ENCODE peak calls at places on chromosomes 4 and X, in ten cellular contexts. One of them, this sample, is unnamed.

GRCh38 chr4:163540977-163541376 is 46.5 kb downstream of the TMA16 start:
- DNase-seq in MCF 10A: peak
- DNase-seq in HEK293T: no peak
- DNase-seq in activated gamma-delta T cell treated with Interleukin-2 at 50 U/mL for 16 hours: no peak
- DNase-seq in iPS-NIHi11: no peak
- DNase-seq in NCI-H187 treated with DMSO at 0.1 percent for 48 hours: no peak
- DNase-seq in ureter: no peak
- DNase-seq in RPMI7951: peak
- DNase-seq in psoas muscle: no peak
- DNase-seq in NAMALWA: no peak
- DNase-seq in this sample: no peak

GRCh38 chrX:45781901-45782553 is 581.4 kb upstream of the DIPK2B start:
- DNase-seq in MCF 10A: peak
- DNase-seq in HEK293T: peak
- DNase-seq in activated gamma-delta T cell treated with Interleukin-2 at 50 U/mL for 16 hours: no peak
- DNase-seq in iPS-NIHi11: no peak
- DNase-seq in NCI-H187 treated with DMSO at 0.1 percent for 48 hours: no peak
- DNase-seq in ureter: no peak
- DNase-seq in RPMI7951: peak
- DNase-seq in psoas muscle: no peak
- DNase-seq in NAMALWA: no peak
- DNase-seq in this sample: peak

GRCh38 chr4:53507671-53508286 is 83.5 kb downstream of the LNX1 start:
- DNase-seq in MCF 10A: peak
- DNase-seq in HEK293T: no peak
- DNase-seq in activated gamma-delta T cell treated with Interleukin-2 at 50 U/mL for 16 hours: no peak
- DNase-seq in iPS-NIHi11: no peak
- DNase-seq in NCI-H187 treated with DMSO at 0.1 percent for 48 hours: no peak
- DNase-seq in ureter: no peak
- DNase-seq in RPMI7951: peak
- DNase-seq in psoas muscle: peak
- DNase-seq in NAMALWA: no peak
- DNase-seq in this sample: no peak

GRCh38 chrX:124791492-124792095 is 445.2 kb downstream of the SH2D1A start:
- DNase-seq in MCF 10A: no peak
- DNase-seq in HEK293T: no peak
- DNase-seq in activated gamma-delta T cell treated with Interleukin-2 at 50 U/mL for 16 hours: no peak
- DNase-seq in iPS-NIHi11: no peak
- DNase-seq in NCI-H187 treated with DMSO at 0.1 percent for 48 hours: no peak
- DNase-seq in ureter: no peak
- DNase-seq in RPMI7951: no peak
- DNase-seq in psoas muscle: no peak
- DNase-seq in NAMALWA: no peak
- DNase-seq in this sample: no peak

GRCh38 chr4:181966084-181966483 is 277.1 kb upstream of the TENM3 start:
- DNase-seq in MCF 10A: peak
- DNase-seq in HEK293T: no peak
- DNase-seq in activated gamma-delta T cell treated with Interleukin-2 at 50 U/mL for 16 hours: no peak
- DNase-seq in iPS-NIHi11: no peak
- DNase-seq in NCI-H187 treated with DMSO at 0.1 percent for 48 hours: no peak
- DNase-seq in ureter: no peak
- DNase-seq in RPMI7951: peak
- DNase-seq in psoas muscle: no peak
- DNase-seq in NAMALWA: no peak
- DNase-seq in this sample: no peak

GRCh38 chr4:88600129-88600849 is 8.0 kb downstream of the HERC3 start:
- DNase-seq in MCF 10A: no peak
- DNase-seq in HEK293T: no peak
- DNase-seq in activated gamma-delta T cell treated with Interleukin-2 at 50 U/mL for 16 hours: no peak
- DNase-seq in iPS-NIHi11: no peak
- DNase-seq in NCI-H187 treated with DMSO at 0.1 percent for 48 hours: no peak
- DNase-seq in ureter: no peak
- DNase-seq in RPMI7951: peak
- DNase-seq in psoas muscle: no peak
- DNase-seq in NAMALWA: no peak
- DNase-seq in this sample: no peak

GRCh38 chrX:19174401-19175025 is 52.2 kb upstream of the ADGRG2 start:
- DNase-seq in MCF 10A: peak
- DNase-seq in HEK293T: no peak
- DNase-seq in activated gamma-delta T cell treated with Interleukin-2 at 50 U/mL for 16 hours: no peak
- DNase-seq in iPS-NIHi11: no peak
- DNase-seq in NCI-H187 treated with DMSO at 0.1 percent for 48 hours: no peak
- DNase-seq in ureter: no peak
- DNase-seq in RPMI7951: peak
- DNase-seq in psoas muscle: peak
- DNase-seq in NAMALWA: no peak
- DNase-seq in this sample: no peak

GRCh38 chr4:152590179-152591031 is 54.5 kb upstream of the FBXW7 start:
- DNase-seq in MCF 10A: peak
- DNase-seq in HEK293T: peak
- DNase-seq in activated gamma-delta T cell treated with Interleukin-2 at 50 U/mL for 16 hours: no peak
- DNase-seq in iPS-NIHi11: no peak
- DNase-seq in NCI-H187 treated with DMSO at 0.1 percent for 48 hours: no peak
- DNase-seq in ureter: no peak
- DNase-seq in RPMI7951: peak
- DNase-seq in psoas muscle: no peak
- DNase-seq in NAMALWA: no peak
- DNase-seq in this sample: peak

GRCh38 chr4:15037923-15038541 is 35.8 kb downstream of the CPEB2 start:
- DNase-seq in MCF 10A: no peak
- DNase-seq in HEK293T: no peak
- DNase-seq in activated gamma-delta T cell treated with Interleukin-2 at 50 U/mL for 16 hours: no peak
- DNase-seq in iPS-NIHi11: no peak
- DNase-seq in NCI-H187 treated with DMSO at 0.1 percent for 48 hours: no peak
- DNase-seq in ureter: no peak
- DNase-seq in RPMI7951: no peak
- DNase-seq in psoas muscle: no peak
- DNase-seq in NAMALWA: no peak
- DNase-seq in this sample: no peak

GRCh38 chrX:15143050-15143824 is 126.6 kb downstream of the ASB9 start:
- DNase-seq in MCF 10A: peak
- DNase-seq in HEK293T: peak
- DNase-seq in activated gamma-delta T cell treated with Interleukin-2 at 50 U/mL for 16 hours: peak
- DNase-seq in iPS-NIHi11: peak
- DNase-seq in NCI-H187 treated with DMSO at 0.1 percent for 48 hours: peak
- DNase-seq in ureter: peak
- DNase-seq in RPMI7951: peak
- DNase-seq in psoas muscle: no peak
- DNase-seq in NAMALWA: peak
- DNase-seq in this sample: peak

GRCh38 chrX:41108007-41108683 is 22.9 kb downstream of the USP9X start:
- DNase-seq in MCF 10A: no peak
- DNase-seq in HEK293T: no peak
- DNase-seq in activated gamma-delta T cell treated with Interleukin-2 at 50 U/mL for 16 hours: no peak
- DNase-seq in iPS-NIHi11: no peak
- DNase-seq in NCI-H187 treated with DMSO at 0.1 percent for 48 hours: no peak
- DNase-seq in ureter: no peak
- DNase-seq in RPMI7951: no peak
- DNase-seq in psoas muscle: no peak
- DNase-seq in NAMALWA: no peak
- DNase-seq in this sample: no peak

GRCh38 chrX:150258463-150259430 is 104.4 kb upstream of the MAMLD1 start:
- DNase-seq in MCF 10A: no peak
- DNase-seq in HEK293T: no peak
- DNase-seq in activated gamma-delta T cell treated with Interleukin-2 at 50 U/mL for 16 hours: no peak
- DNase-seq in iPS-NIHi11: no peak
- DNase-seq in NCI-H187 treated with DMSO at 0.1 percent for 48 hours: no peak
- DNase-seq in ureter: no peak
- DNase-seq in RPMI7951: peak
- DNase-seq in psoas muscle: no peak
- DNase-seq in NAMALWA: no peak
- DNase-seq in this sample: no peak

GRCh38 chrX:115940888-115941332 is 229.6 kb upstream of the AGTR2 start:
- DNase-seq in MCF 10A: peak
- DNase-seq in HEK293T: peak
- DNase-seq in activated gamma-delta T cell treated with Interleukin-2 at 50 U/mL for 16 hours: no peak
- DNase-seq in iPS-NIHi11: peak
- DNase-seq in NCI-H187 treated with DMSO at 0.1 percent for 48 hours: peak
- DNase-seq in ureter: peak
- DNase-seq in RPMI7951: peak
- DNase-seq in psoas muscle: peak
- DNase-seq in NAMALWA: peak
- DNase-seq in this sample: peak

GRCh38 chrX:74550295-74550802 is 64.1 kb downstream of the RLIM start:
- DNase-seq in MCF 10A: peak
- DNase-seq in HEK293T: peak
- DNase-seq in activated gamma-delta T cell treated with Interleukin-2 at 50 U/mL for 16 hours: peak
- DNase-seq in iPS-NIHi11: peak
- DNase-seq in NCI-H187 treated with DMSO at 0.1 percent for 48 hours: peak
- DNase-seq in ureter: peak
- DNase-seq in RPMI7951: peak
- DNase-seq in psoas muscle: peak
- DNase-seq in NAMALWA: peak
- DNase-seq in this sample: peak

GRCh38 chr4:13599159-13599558 is 28.4 kb downstream of the BOD1L1 start:
- DNase-seq in MCF 10A: no peak
- DNase-seq in HEK293T: no peak
- DNase-seq in activated gamma-delta T cell treated with Interleukin-2 at 50 U/mL for 16 hours: no peak
- DNase-seq in iPS-NIHi11: peak
- DNase-seq in NCI-H187 treated with DMSO at 0.1 percent for 48 hours: no peak
- DNase-seq in ureter: no peak
- DNase-seq in RPMI7951: no peak
- DNase-seq in psoas muscle: no peak
- DNase-seq in NAMALWA: no peak
- DNase-seq in this sample: no peak

GRCh38 chr4:112118742-112119357 is 26.4 kb upstream of the FAM241A start:
- DNase-seq in MCF 10A: no peak
- DNase-seq in HEK293T: no peak
- DNase-seq in activated gamma-delta T cell treated with Interleukin-2 at 50 U/mL for 16 hours: no peak
- DNase-seq in iPS-NIHi11: no peak
- DNase-seq in NCI-H187 treated with DMSO at 0.1 percent for 48 hours: no peak
- DNase-seq in ureter: no peak
- DNase-seq in RPMI7951: no peak
- DNase-seq in psoas muscle: no peak
- DNase-seq in NAMALWA: no peak
- DNase-seq in this sample: no peak

GRCh38 chr4:78155616-78156105 is 98.5 kb downstream of the FRAS1 start:
- DNase-seq in MCF 10A: no peak
- DNase-seq in HEK293T: no peak
- DNase-seq in activated gamma-delta T cell treated with Interleukin-2 at 50 U/mL for 16 hours: no peak
- DNase-seq in iPS-NIHi11: no peak
- DNase-seq in NCI-H187 treated with DMSO at 0.1 percent for 48 hours: no peak
- DNase-seq in ureter: no peak
- DNase-seq in RPMI7951: peak
- DNase-seq in psoas muscle: no peak
- DNase-seq in NAMALWA: no peak
- DNase-seq in this sample: no peak

GRCh38 chr4:5973486-5974220 is 44.6 kb downstream of the C4orf50 start:
- DNase-seq in MCF 10A: no peak
- DNase-seq in HEK293T: no peak
- DNase-seq in activated gamma-delta T cell treated with Interleukin-2 at 50 U/mL for 16 hours: no peak
- DNase-seq in iPS-NIHi11: no peak
- DNase-seq in NCI-H187 treated with DMSO at 0.1 percent for 48 hours: no peak
- DNase-seq in ureter: no peak
- DNase-seq in RPMI7951: no peak
- DNase-seq in psoas muscle: no peak
- DNase-seq in NAMALWA: no peak
- DNase-seq in this sample: no peak

GRCh38 chr4:15855804-15856475 is 77.8 kb downstream of the CD38 start:
- DNase-seq in MCF 10A: no peak
- DNase-seq in HEK293T: no peak
- DNase-seq in activated gamma-delta T cell treated with Interleukin-2 at 50 U/mL for 16 hours: no peak
- DNase-seq in iPS-NIHi11: no peak
- DNase-seq in NCI-H187 treated with DMSO at 0.1 percent for 48 hours: no peak
- DNase-seq in ureter: no peak
- DNase-seq in RPMI7951: no peak
- DNase-seq in psoas muscle: peak
- DNase-seq in NAMALWA: no peak
- DNase-seq in this sample: peak